ENCODE peak calls at places on chromosome 15, in ten cellular contexts. S is tibial nerve; L is heart right ventricle; B is neuronal stem cell; F is psoas muscle; Q is colonic mucosa; K is aorta; N is testis; Z is CD8-positive, alpha-beta T cell; T is astrocyte. P is an unnamed sample. For H3K4me1, H3K9me3 and H3K27me3, the result is how much of the 10 kb centered on the place peaks cover.

GRCh38 chr15:94586099-94586498 is 354.7 kb downstream of the MCTP2 start:
- DNase-seq in S (no peak), L (no peak), B (no peak), F (no peak), Q (no peak), K (no peak), N (no peak), Z (no peak), T (no peak), P (no peak)

GRCh38 chr15:54082836-54083492 is 104.7 kb downstream of the UNC13C start:
- DNase-seq in S (no peak), L (no peak), B (peak), F (no peak), Q (no peak), K (no peak), N (peak), Z (no peak), T (no peak), P (no peak)

GRCh38 chr15:90291679-90292356 is 26.3 kb downstream of the NGRN start:
- DNase-seq in S (no peak), L (no peak), B (no peak), F (no peak), Q (peak), K (no peak), N (peak), Z (no peak), T (no peak), P (no peak)

GRCh38 chr15:76335129-76335850 is 1.3 kb upstream of the ISL2 start:
- DNase-seq in S (no peak), L (no peak), B (no peak), F (no peak), Q (no peak), K (no peak), N (no peak), Z (no peak), T (no peak), P (no peak)

GRCh38 chr15:60397772-60398445 is at the start of gene ANXA2:
- DNase-seq in S (peak), L (peak), B (no peak), F (peak), Q (peak), K (peak), N (peak), Z (peak), T (peak), P (peak)

GRCh38 chr15:33955945-33956344 is 12.4 kb upstream of the CHRM5 start:
- DNase-seq in S (no peak), L (no peak), B (no peak), F (no peak), Q (no peak), K (no peak), N (no peak), Z (no peak), T (no peak), P (no peak)

GRCh38 chr15:90264649-90265048 is 823 bp upstream of the NGRN start:
- DNase-seq in S (no peak), L (peak), B (no peak), F (peak), Q (peak), K (no peak), N (no peak), Z (no peak), T (no peak), P (no peak)

GRCh38 chr15:83449250-83449671 is 2.1 kb downstream of the SH3GL3 start:
- DNase-seq in S (no peak), L (no peak), B (no peak), F (no peak), Q (no peak), K (no peak), N (no peak), Z (no peak), T (no peak), P (no peak)

GRCh38 chr15:64180235-64180824 is 17.5 kb upstream of the PPIB start:
- DNase-seq in S (no peak), L (no peak), B (no peak), F (no peak), Q (no peak), K (no peak), N (no peak), Z (no peak), T (no peak), P (no peak)

GRCh38 chr15:84950570-84951111 is 31.0 kb upstream of the PDE8A start:
- DNase-seq in S (no peak), L (no peak), B (no peak), F (no peak), Q (no peak), K (no peak), N (peak), Z (no peak), T (no peak), P (no peak)

GRCh38 chr15:61780278-61780677 is 280.0 kb downstream of the VPS13C start:
- DNase-seq in S (no peak), L (no peak), B (no peak), F (no peak), Q (no peak), K (no peak), N (no peak), Z (no peak), T (no peak), P (no peak)
- H3K4me1 ChIP-seq in S (under half), L (under half), B (under half), F (under half), Q (under half), K (under half), N (under half), Z (under half), T (under half), P (under half)

GRCh38 chr15:47753591-47753990 is 36.3 kb downstream of the SEMA6D start:
- DNase-seq in S (no peak), L (no peak), B (no peak), F (no peak), Q (no peak), K (no peak), N (no peak), Z (no peak), T (no peak), P (no peak)
- H3K9me3 ChIP-seq in S (under half), L (under half), B (under half), F (under half), Q (under half), K (under half), N (under half), Z (under half), T (under half), P (under half)

GRCh38 chr15:45377630-45378148 is 655 bp downstream of the GATM start:
- DNase-seq in S (peak), L (peak), B (peak), F (peak), Q (peak), K (peak), N (peak), Z (no peak), T (no peak), P (no peak)

GRCh38 chr15:45376300-45376928 is 1.9 kb downstream of the GATM start:
- DNase-seq in S (no peak), L (no peak), B (no peak), F (no peak), Q (no peak), K (no peak), N (no peak), Z (no peak), T (no peak), P (no peak)

GRCh38 chr15:45375836-45376235 is 2.5 kb downstream of the GATM start:
- DNase-seq in S (no peak), L (no peak), B (no peak), F (no peak), Q (no peak), K (no peak), N (no peak), Z (no peak), T (no peak), P (no peak)

GRCh38 chr15:45378149-45378912 is at the start of gene GATM:
- DNase-seq in S (peak), L (peak), B (peak), F (peak), Q (peak), K (peak), N (peak), Z (peak), T (peak), P (peak)

GRCh38 chr15:45376967-45377629 is 1.2 kb downstream of the GATM start:
- DNase-seq in S (no peak), L (no peak), B (no peak), F (no peak), Q (no peak), K (no peak), N (no peak), Z (no peak), T (no peak), P (no peak)
- H3K27me3 ChIP-seq in S (under half), L (under half), B (under half), F (under half), Q (under half), K (under half), N (under half), Z (under half), T (under half), P (under half)

GRCh38 chr15:50190723-50191122 is 8.7 kb downstream of the SLC27A2 start:
- DNase-seq in S (no peak), L (no peak), B (no peak), F (no peak), Q (no peak), K (no peak), N (no peak), Z (no peak), T (no peak), P (no peak)
- H3K4me1 ChIP-seq in S (under half), L (under half), B (under half), F (under half), Q (under half), K (under half), N (under half), Z (under half), T (under half), P (under half)

DNA sequence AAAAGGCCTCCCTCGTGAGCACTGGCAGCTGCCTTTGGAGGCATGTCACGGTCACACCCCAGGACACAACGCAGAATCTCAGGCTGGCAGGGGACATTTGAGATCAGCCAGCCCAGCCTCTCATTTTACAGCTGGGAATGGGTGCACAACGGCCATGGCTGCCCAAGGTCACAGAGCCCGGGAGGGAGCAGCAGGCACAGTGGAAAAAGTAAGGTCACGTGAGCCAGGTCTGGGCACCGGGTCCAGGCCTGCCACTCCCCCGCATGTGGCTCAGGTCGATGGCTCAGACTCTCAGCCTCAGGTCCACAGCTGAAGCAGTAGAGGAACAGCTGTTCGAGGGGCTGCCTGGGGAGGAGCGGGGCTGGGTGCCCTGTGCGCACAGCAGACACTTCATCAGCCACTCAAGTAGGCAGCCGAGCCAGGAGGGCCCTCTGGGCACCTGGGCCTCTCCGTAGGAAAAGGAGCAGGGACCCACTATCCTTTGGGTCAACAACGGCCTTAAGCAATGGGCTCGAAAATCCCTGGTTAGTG is 260.6 kb downstream of the GOLGA6L6 start:
- DNase-seq in S (no peak), L (no peak), B (no peak), F (peak), Q (no peak), K (no peak), N (no peak), Z (no peak), T (no peak), P (no peak)
- H3K9me3 ChIP-seq in S (under half), L (under half), B (under half), F (under half), Q (under half), K (under half), N (under half), Z (under half), T (under half), P (under half)

GRCh38 chr15:69727257-69727924 is 274.8 kb downstream of the RPLP1 start:
- DNase-seq in S (no peak), L (no peak), B (no peak), F (no peak), Q (no peak), K (peak), N (no peak), Z (no peak), T (no peak), P (no peak)
- H3K27me3 ChIP-seq in S (under half), L (under half), B (under half), F (under half), Q (under half), K (under half), N (under half), Z (under half), T (under half), P (under half)

DNA sequence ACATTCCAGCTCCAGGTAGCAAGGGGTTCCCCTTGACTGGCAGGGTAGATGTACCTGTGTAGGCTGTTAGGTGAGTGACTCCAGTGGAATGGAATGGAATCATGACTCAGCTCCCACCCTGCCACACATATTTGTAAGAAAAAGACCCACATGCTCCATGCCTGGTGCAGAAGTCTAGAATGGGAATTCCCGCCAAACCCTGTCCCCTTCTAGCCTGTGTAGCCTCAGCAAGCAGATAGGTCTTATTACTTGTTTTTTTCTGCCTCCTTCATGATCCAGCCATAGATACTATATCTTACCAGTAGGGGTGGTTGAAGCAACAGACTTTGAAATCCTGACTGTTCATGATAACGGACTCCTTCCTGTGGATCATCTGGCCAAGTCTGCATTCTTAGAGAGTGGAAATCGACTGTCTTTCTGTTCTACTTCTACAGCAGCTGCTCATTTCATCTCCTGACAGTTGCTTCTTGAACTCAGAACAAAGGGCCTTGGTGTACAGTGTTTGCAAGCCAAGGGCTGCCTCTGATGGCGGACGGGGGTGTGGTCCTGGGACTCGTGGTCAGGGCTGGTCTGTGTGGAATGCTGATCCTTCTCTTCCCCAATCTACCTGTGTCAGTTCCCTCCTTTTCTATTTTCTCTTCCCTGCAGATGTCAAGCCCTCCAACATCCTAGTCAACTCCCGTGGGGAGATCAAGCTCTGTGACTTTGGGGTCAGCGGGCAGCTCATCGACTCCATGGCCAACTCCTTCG is 16.3 kb downstream of the SNAPC5 start:
- DNase-seq in S (no peak), L (no peak), B (no peak), F (no peak), Q (no peak), K (no peak), N (no peak), Z (no peak), T (peak), P (no peak)
- H3K4me1 ChIP-seq in S (under half), L (under half), B (under half), F (under half), Q (under half), K (under half), N (under half), Z (under half), T (under half), P (under half)

DNA sequence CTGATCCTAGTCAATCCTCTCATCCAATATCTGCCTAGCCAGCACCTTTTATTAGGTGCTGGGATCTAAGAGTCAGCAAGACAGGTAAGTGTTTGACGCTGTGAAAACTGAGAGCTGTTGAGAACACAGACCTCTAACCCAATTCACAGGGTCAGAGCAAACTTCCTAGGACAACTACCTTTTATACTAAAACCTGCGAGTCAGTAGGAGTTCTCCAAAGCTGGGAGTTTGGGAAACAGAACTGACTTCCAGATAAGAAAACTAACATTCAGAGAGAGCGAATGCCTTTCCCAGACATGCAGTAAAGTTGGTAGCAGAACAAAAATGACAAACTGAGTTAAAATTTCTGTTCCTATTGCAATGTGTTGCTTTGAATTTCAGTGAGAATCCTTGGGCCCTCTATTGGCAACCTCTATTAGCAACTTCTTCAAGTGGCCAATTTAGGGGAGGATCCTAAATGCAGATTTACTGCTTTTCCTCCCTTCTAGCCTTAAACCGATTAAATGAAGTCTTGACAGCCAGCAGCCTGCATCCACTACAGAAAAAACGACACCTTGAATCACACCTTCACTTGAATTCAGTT is 11.3 kb downstream of the NR2E3 start:
- DNase-seq in S (no peak), L (no peak), B (no peak), F (no peak), Q (no peak), K (no peak), N (no peak), Z (no peak), T (no peak), P (no peak)
- H3K9me3 ChIP-seq in S (under half), L (under half), B (under half), F (under half), Q (under half), K (under half), N (under half), Z (under half), T (under half), P (under half)

GRCh38 chr15:78427985-78428384 is 10.0 kb upstream of the IREB2 start:
- DNase-seq in S (no peak), L (no peak), B (no peak), F (no peak), Q (no peak), K (no peak), N (no peak), Z (no peak), T (no peak), P (no peak)
- H3K27me3 ChIP-seq in S (under half), L (under half), B (under half), F (under half), Q (under half), K (under half), N (under half), Z (under half), T (under half), P (under half)

DNA sequence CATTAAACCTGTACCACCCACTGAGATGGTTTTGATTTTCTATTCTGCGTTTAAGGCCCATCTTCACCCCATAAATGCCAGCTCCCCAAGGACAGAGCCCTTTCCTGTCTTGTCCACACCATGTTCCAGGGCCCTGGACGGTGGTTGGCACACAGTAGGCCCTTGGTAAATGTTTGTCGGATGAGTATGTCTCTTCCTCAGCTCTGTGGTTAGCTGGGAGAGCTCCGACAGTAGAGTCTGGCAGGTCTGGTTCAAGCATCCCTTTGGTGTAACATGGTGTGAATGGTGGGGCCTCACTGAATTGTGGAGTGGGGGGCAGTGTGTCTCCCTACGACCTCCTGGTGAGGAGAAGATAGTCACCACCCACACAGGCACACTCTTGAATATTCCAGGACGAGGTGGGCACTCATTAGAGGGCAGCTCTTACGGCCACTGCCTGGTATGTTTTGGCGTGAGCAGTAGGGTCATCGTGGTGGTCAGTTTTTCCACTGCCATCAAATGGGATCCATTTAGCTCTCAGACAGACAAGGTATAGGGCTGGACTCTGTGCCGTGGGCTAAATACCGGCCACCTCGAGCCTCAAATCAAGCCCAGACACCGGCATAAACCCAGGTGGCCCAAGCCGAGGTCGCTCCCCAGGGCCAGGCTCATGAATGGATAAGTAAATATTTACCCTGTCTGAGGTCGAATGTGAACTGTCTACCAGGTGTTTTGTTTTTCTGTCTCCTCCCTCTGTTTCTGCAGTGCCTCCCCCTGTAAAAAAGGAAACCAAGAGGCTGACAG is 61.3 kb downstream of the SMAD3 start:
- DNase-seq in S (no peak), L (no peak), B (no peak), F (no peak), Q (peak), K (no peak), N (no peak), Z (no peak), T (no peak), P (no peak)
- H3K4me1 ChIP-seq in S (under half), L (half or more), B (under half), F (half or more), Q (under half), K (under half), N (under half), Z (under half), T (half or more), P (under half)